ENCODE peak calls at places on chromosomes 6 and 20, in eight cellular contexts. R, A, G, F, Q, P, L and Y are unnamed samples. For H3K27me3, the result is how much of the 10 kb centered on the place peaks cover.

GRCh38 chr6:139313784-139314545 is 22.2 kb upstream of the TXLNB start:
- DNase-seq in R (no peak), A (no peak), G (no peak), F (no peak), Q (no peak), P (no peak), L (no peak), Y (no peak)

GRCh38 chr6:6781172-6781876 is 192.8 kb downstream of the LY86 start:
- DNase-seq in R (peak), A (peak), G (no peak), F (peak), Q (no peak), P (no peak), L (peak), Y (no peak)

GRCh38 chr6:113148576-113148975 is 708.6 kb upstream of the MARCKS start:
- DNase-seq in R (no peak), A (no peak), G (no peak), F (no peak), Q (no peak), P (no peak), L (no peak), Y (no peak)

GRCh38 chr6:52539607-52540006 is 37.3 kb downstream of the TRAM2 start:
- DNase-seq in R (no peak), A (no peak), G (no peak), F (no peak), Q (no peak), P (no peak), L (no peak), Y (no peak)

GRCh38 chr6:49430866-49431265 is 32.2 kb downstream of the MMUT start:
- DNase-seq in R (no peak), A (no peak), G (no peak), F (no peak), Q (no peak), P (no peak), L (no peak), Y (no peak)

GRCh38 chr6:74280130-74280692 is 584.2 kb downstream of the CD109 start:
- DNase-seq in R (no peak), A (no peak), G (no peak), F (peak), Q (no peak), P (no peak), L (no peak), Y (no peak)

GRCh38 chr6:5747379-5747778 is 259.3 kb downstream of the NRN1 start:
- DNase-seq in R (no peak), A (no peak), G (no peak), F (no peak), Q (no peak), P (no peak), L (no peak), Y (no peak)

GRCh38 chr20:51687071-51687470 is 81.1 kb downstream of the ATP9A start:
- DNase-seq in R (no peak), A (peak), G (no peak), F (no peak), Q (no peak), P (no peak), L (peak), Y (no peak)

GRCh38 chr20:51696304-51697118 is 71.7 kb downstream of the ATP9A start:
- DNase-seq in R (no peak), A (no peak), G (no peak), F (no peak), Q (peak), P (no peak), L (no peak), Y (no peak)

GRCh38 chr6:53347250-53347920 is 1.4 kb downstream of the ELOVL5 start:
- DNase-seq in R (no peak), A (peak), G (peak), F (no peak), Q (no peak), P (peak), L (no peak), Y (peak)

GRCh38 chr20:32516985-32517873 is 67.9 kb downstream of the NOL4L start:
- DNase-seq in R (no peak), A (no peak), G (no peak), F (no peak), Q (no peak), P (peak), L (no peak), Y (no peak)

GRCh38 chr20:38219006-38219950 is 41.3 kb downstream of the KIAA1755 start:
- DNase-seq in R (no peak), A (peak), G (no peak), F (no peak), Q (peak), P (no peak), L (no peak), Y (no peak)

GRCh38 chr6:48080227-48081009 is 30.6 kb downstream of the PTCHD4 start:
- DNase-seq in R (no peak), A (no peak), G (no peak), F (no peak), Q (no peak), P (no peak), L (no peak), Y (no peak)

GRCh38 chr6:147285087-147285855 is 81.1 kb downstream of the STXBP5 start:
- DNase-seq in R (no peak), A (no peak), G (no peak), F (no peak), Q (no peak), P (no peak), L (peak), Y (no peak)

GRCh38 chr6:153090241-153090930 is 40.7 kb downstream of the RGS17 start:
- DNase-seq in R (no peak), A (peak), G (no peak), F (no peak), Q (no peak), P (no peak), L (peak), Y (no peak)

GRCh38 chr6:69090132-69090531 is 455.1 kb downstream of the ADGRB3 start:
- DNase-seq in R (no peak), A (no peak), G (no peak), F (no peak), Q (no peak), P (no peak), L (no peak), Y (no peak)

GRCh38 chr6:88166493-88166900 is 350 bp upstream of the CNR1 start:
- DNase-seq in R (peak), A (no peak), G (no peak), F (no peak), Q (peak), P (no peak), L (no peak), Y (no peak)

GRCh38 chr6:79646006-79646405 is 14.9 kb downstream of the SH3BGRL2 start:
- DNase-seq in R (no peak), A (no peak), G (no peak), F (no peak), Q (no peak), P (no peak), L (no peak), Y (no peak)

GRCh38 chr6:93677297-93677965 is 258.1 kb upstream of the EPHA7 start:
- DNase-seq in R (no peak), A (no peak), G (no peak), F (no peak), Q (no peak), P (no peak), L (no peak), Y (no peak)

GRCh38 chr6:9250852-9251251 is 815.5 kb upstream of the SLC35B3 start:
- DNase-seq in R (no peak), A (peak), G (no peak), F (no peak), Q (peak), P (peak), L (peak), Y (no peak)
- TF ChIP-seq CTCF in R (peak), A (peak), G (no peak), F (no peak), Q (peak), P (peak), L (peak), Y (no peak)

GRCh38 chr20:57073402-57073801 is 193.0 kb downstream of the BMP7 start:
- DNase-seq in R (no peak), A (no peak), G (no peak), F (no peak), Q (no peak), P (no peak), L (no peak), Y (no peak)

GRCh38 chr20:57069442-57069841 is 197.0 kb downstream of the BMP7 start:
- DNase-seq in R (no peak), A (no peak), G (no peak), F (no peak), Q (no peak), P (no peak), L (no peak), Y (no peak)

GRCh38 chr20:57070296-57070695 is 196.1 kb downstream of the BMP7 start:
- DNase-seq in R (no peak), A (no peak), G (no peak), F (no peak), Q (no peak), P (no peak), L (no peak), Y (no peak)

GRCh38 chr20:57072184-57072583 is 194.3 kb downstream of the BMP7 start:
- DNase-seq in R (no peak), A (no peak), G (no peak), F (no peak), Q (no peak), P (no peak), L (no peak), Y (no peak)

DNA sequence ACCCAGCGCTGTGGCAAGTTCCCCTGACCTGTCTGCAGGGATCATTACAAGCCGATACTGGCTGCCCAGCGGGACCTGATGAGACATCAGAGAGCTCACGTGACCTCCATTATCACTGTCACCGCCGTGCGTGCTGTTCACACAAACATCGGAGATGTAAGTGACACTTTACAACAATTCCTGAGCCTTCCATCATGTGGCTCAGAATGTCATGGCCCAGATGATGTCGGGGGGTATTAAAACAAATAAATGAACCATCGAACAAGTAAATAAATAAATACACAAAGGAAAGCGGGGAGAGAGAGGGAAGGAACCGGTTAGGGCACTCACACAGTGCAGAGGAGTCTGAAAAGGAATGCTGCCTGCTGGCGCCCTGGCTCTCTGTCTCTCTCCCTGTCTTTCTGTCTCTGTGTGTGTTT is 195.1 kb downstream of the BMP7 start:
- DNase-seq in R (no peak), A (peak), G (no peak), F (no peak), Q (no peak), P (no peak), L (no peak), Y (no peak)
- H3K27me3 ChIP-seq in R (under half), A (under half), G (under half), F (under half), Q (half or more), P (under half), L (under half), Y (under half)

DNA sequence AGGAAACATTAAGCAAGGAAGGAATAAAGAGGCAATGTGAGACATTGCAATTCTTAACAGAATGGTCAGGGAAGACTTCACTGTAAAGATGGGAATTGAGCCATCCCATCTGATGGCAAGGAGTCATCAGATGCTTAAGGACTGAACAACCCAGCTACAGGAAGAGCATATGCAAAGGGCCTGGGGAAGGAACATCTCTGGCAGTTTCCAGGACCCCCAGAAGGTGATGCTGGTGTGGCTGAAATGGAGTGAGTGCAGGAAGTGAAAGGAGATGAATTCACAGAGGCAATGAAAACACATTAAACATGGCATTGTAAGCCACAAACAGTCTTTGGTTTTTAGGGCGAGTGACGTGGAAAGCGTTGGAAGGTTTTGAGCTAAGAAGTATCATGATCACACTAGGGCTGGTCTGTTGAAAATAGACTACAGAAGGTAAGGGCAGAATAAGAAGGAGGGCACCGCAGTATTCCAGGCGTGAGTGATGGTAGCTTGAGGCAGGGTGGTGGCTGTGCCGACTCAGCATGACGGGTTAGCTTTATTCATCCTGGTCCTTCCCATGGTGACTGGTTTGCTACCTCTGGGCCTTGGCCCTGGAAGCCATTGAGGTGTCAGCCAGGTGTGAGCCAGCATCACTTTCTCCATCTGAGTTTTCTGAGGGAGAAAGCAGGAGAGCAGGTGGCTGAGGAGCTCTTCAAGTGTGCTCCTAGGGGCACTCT is 6.8 kb downstream of the BTN2A1 start:
- DNase-seq in R (no peak), A (no peak), G (no peak), F (no peak), Q (no peak), P (no peak), L (no peak), Y (no peak)
- TF ChIP-seq CTCF in R (no peak), A (no peak), G (no peak), F (no peak), Q (no peak), P (no peak), L (no peak), Y (peak)

GRCh38 chr20:44785768-44786167 is 24.6 kb downstream of the RIMS4 start:
- DNase-seq in R (no peak), A (no peak), G (no peak), F (no peak), Q (no peak), P (no peak), L (no peak), Y (no peak)
- H3K27me3 ChIP-seq in R (under half), A (half or more), G (under half), F (under half), Q (under half), P (under half), L (half or more), Y (under half)

DNA sequence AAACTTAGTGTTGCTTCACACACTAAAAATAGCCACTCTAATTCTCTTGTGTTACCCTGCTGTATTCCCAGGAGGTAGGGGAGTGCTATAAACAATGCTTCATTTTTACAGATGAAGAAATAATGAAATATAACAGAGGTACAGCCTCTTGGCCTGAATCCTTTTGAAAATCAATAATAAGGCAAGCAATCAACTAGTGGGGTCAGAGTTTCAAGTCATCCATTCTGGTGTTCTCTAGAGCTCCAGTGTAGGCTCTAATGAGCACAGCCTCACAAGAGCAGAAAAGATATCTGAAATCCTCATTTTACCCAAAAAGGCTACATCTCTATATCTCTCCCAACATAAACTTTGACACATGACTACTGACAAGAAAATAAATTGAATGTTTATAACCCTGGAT is 10.8 kb downstream of the HIVEP2 start:
- DNase-seq in R (no peak), A (no peak), G (no peak), F (no peak), Q (no peak), P (no peak), L (no peak), Y (no peak)
- TF ChIP-seq CTCF in R (no peak), A (no peak), G (no peak), F (no peak), Q (no peak), P (no peak), L (no peak), Y (no peak)

DNA sequence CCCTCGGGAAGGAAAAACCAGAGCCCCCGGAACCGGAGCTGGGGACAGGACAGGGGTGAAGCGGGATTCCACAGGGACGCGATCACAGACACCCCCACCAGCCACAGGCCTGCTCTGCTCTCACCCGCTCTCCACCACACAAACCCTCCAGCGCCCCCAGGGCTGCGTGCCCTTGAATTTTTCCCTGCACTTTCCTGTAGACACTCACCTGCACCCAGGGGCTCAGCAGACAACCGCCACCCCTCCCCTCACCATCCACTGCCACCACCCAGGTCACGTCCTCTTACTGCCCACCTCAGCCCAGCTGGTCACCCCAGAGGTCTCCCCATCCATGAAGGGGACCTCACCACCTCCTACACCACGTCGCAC is 631 bp downstream of the ULBP2 start:
- DNase-seq in R (no peak), A (no peak), G (no peak), F (no peak), Q (no peak), P (no peak), L (no peak), Y (no peak)
- H3K27me3 ChIP-seq in R (under half), A (under half), G (under half), F (half or more), Q (under half), P (under half), L (under half), Y (under half)

DNA sequence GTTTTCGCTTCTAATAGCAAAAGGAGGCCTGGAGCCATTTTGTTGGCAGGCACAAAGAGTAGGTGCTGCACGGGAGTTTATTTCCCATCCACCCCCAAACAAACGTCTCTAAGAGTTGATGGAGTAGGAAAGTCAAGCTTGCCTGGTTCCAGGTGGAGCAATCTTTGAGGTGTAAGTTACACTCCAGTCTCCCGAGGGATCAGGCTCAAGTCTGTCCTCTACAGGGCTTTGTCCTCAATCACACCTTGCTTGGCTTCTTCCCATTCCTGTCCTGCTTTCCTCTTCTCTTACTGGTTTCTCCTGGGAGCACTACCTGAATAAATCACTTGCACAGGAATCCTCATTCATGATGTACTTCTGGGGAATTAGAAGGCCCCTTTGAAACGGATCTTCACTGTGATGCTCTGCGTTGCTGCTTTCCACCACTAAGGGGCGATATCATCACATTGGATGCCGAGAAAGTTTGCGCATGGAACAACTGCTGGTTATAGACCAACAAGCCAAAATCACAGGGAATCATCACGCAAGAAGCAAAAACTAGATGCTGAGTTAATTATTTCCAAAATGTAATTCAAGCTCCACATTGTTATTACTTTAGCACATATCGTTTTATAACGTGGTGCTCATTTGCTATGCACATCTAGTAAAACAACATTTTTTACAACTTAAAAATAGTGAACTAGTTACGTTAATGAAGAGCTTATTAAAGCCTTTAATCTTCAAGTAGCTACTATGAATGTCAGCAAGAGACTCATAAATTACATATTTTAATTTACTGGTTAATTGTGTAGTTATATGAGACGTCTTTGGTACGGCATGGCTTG is 156.8 kb downstream of the DNAH8 start:
- DNase-seq in R (no peak), A (no peak), G (peak), F (peak), Q (peak), P (peak), L (peak), Y (peak)
- TF ChIP-seq CTCF in R (peak), A (peak), G (peak), F (peak), Q (peak), P (peak), L (peak), Y (peak)

DNA sequence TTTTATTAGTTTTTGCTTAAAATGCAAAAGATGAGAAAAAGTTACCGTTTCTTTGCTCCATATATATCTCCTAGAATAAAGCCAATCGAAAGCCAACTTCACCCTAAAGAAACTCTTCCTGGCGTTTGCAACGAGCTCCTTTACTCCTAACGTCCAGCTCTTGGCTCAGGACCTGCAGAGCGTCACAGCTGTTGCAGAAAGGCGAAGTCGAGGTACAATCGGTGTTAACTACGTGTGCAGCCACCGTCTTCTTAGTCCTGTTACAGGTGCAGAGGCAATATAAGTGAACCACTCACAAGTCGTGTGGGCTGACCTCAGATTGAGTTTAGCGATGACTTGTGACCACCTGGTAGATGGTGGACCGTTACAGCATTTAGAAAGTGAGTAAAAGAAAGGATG is 113.1 kb downstream of the TRIM27 start:
- DNase-seq in R (no peak), A (no peak), G (no peak), F (no peak), Q (no peak), P (no peak), L (no peak), Y (no peak)
- H3K27me3 ChIP-seq in R (half or more), A (under half), G (half or more), F (half or more), Q (half or more), P (half or more), L (under half), Y (half or more)